ENCODE peak calls at places on chromosomes 16 and 17, in seven cellular contexts. C is heart right ventricle, V is prostate gland, M is WERI-Rb-1, W is upper lobe of right lung, T is cardiac muscle cell, R is substantia nigra. X is an unnamed sample.

GRCh38 chr17:38735161-38735997 is 5.2 kb downstream of the CISD3 start:
- DNase-seq in C (peak; percentile 70), R (peak; percentile 67), W (peak; percentile 81), M (peak; percentile 71), V (no peak), T (peak; percentile 56), X (peak; percentile 81)

GRCh38 chr17:77366558-77367245 is 225.9 kb downstream of the SEC14L1 start:
- DNase-seq in R (no peak), W (no peak), M (peak; percentile 16), C (no peak), T (peak; percentile 74), V (no peak), X (no peak)

GRCh38 chr16:5670198-5670597 is 572.6 kb upstream of the EEF2KMT start:
- DNase-seq in C (no peak), W (no peak), T (no peak), V (no peak), M (no peak), R (no peak), X (no peak)

GRCh38 chr16:11824362-11824761 is 27.0 kb downstream of the RSL1D1 start:
- DNase-seq in M (no peak), V (no peak), R (no peak), T (peak; percentile 20), W (peak; percentile 77), C (peak; percentile 37), X (peak; percentile 14)

GRCh38 chr16:86899757-86900156 is 321.4 kb downstream of the FOXL1 start:
- DNase-seq in V (no peak), M (no peak), T (peak; percentile 23), C (no peak), R (no peak), W (no peak), X (no peak)

GRCh38 chr16:26196806-26197205 is 505.0 kb downstream of the HS3ST4 start:
- DNase-seq in T (no peak), C (no peak), M (no peak), W (no peak), V (no peak), R (no peak), X (no peak)

GRCh38 chr17:83194761-83195329 is 115.4 kb downstream of the METRNL start:
- DNase-seq in T (no peak), M (no peak), V (no peak), R (no peak), W (peak; percentile 64), C (peak; percentile 18), X (no peak)

GRCh38 chr17:40366076-40366860 is 1.7 kb upstream of the GJD3 start:
- DNase-seq in T (no peak), C (no peak), W (peak; percentile 48), M (no peak), V (no peak), R (no peak), X (no peak)

GRCh38 chr17:43755389-43755875 is 3.2 kb downstream of the SOST start:
- DNase-seq in C (peak; percentile 30), T (peak; percentile 41), M (no peak), V (no peak), R (no peak), W (no peak), X (peak; percentile 71)

GRCh38 chr16:26765087-26765486 is 301.6 kb upstream of the C16orf82 start:
- DNase-seq in R (no peak), C (no peak), T (no peak), M (peak; percentile 15), V (no peak), W (no peak), X (no peak)

GRCh38 chr17:32276217-32276616 is 10.6 kb downstream of the RHBDL3 start:
- DNase-seq in C (no peak), T (no peak), W (no peak), R (no peak), V (no peak), M (no peak), X (no peak)

GRCh38 chr17:45170976-45171337 is 9.3 kb downstream of the HEXIM2 start:
- DNase-seq in R (peak; percentile 39), V (peak; percentile 82), W (peak; percentile 73), T (peak; percentile 83), M (no peak), C (peak; percentile 58), X (peak; percentile 69)

GRCh38 chr16:84933774-84934571 is 77.4 kb downstream of the ZDHHC7 start:
- DNase-seq in R (peak; percentile 74), T (peak; percentile 32), M (no peak), C (peak; percentile 86), W (peak; percentile 74), V (no peak), X (peak; percentile 91)
- H3K27ac ChIP-seq in R (peak overlapping the region; percentile 35), T (no peak overlapping the region), M (no peak overlapping the region), C (peak overlapping the region; percentile 92), W (peak overlapping the region; percentile 59), V (peak overlapping the region; percentile 57), X (peak overlapping the region; percentile 91)

DNA sequence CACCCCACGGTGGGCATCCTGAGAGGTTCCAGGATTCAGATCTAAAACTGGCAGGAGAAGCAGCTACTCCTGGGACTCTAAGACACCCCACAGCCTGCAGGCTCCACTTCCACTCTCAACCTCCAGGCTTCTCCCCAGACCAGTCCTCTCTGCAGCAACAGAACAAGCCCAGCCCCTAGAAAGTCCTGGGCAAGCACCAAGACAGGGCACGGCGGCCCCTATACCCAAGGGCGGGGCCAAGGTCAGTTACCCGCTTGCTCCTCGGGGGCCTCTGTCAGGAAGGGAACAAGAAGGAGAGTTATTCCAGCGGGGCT is 62.8 kb downstream of the MYO18A start:
- DNase-seq in V (no peak), M (no peak), W (no peak), T (no peak), C (no peak), R (no peak), X (no peak)
- H3K27ac ChIP-seq in V (no peak overlapping the region), M (no peak overlapping the region), W (no peak overlapping the region), T (peak overlapping the region; percentile 60), C (no peak overlapping the region), R (peak overlapping the region; percentile 21), X (no peak overlapping the region)

DNA sequence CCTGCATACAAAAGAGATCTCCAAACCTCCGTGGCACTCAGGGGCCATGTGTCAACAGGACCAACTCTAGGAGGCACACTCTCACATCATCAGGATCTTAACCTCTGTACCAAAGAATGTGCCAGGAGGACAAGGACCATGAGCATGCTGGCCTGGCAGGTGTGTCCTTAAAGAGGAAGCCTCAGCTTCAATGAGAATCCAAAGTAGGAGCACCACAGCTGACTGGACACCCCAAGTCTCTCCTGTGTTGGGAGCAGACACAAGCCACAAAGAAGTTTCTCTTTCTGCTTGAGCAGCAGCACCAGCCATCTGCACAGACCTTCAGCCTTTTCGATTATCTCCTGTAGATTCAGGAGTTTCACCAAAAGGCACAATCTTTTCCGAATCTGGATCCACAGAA is 1734.5 kb downstream of the TP53TG3F start:
- DNase-seq in C (no peak), V (no peak), R (no peak), M (no peak), W (no peak), T (no peak), X (no peak)
- H3K27ac ChIP-seq in C (no peak overlapping the region), V (no peak overlapping the region), R (no peak overlapping the region), M (no peak overlapping the region), W (no peak overlapping the region), T (no peak overlapping the region), X (no peak overlapping the region)

DNA sequence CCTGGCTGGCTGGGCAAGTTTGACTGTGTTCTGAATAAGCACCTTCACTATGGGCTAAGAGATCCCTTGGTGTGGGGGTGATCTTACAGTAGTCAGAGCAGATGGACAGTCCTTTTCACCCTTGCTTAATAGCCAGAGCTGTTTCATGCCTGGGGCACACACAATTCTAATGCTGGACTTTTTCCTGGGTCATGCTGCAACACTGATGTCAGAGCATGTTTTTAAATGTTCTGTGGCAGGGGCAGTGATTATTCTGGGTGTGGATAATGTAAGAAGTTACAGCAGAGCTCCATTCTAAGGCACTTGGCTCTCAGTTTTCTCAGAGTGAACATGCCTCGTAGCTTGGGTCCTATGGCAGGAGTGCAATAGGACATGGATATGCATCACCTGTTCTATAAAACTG is 4.0 kb upstream of the CD68 start:
- DNase-seq in V (no peak), W (no peak), C (no peak), T (no peak), M (no peak), R (no peak), X (no peak)
- H3K27ac ChIP-seq in V (no peak overlapping the region), W (no peak overlapping the region), C (peak overlapping the region; percentile 99), T (peak overlapping the region; percentile 42), M (no peak overlapping the region), R (no peak overlapping the region), X (peak overlapping the region; percentile 93)

DNA sequence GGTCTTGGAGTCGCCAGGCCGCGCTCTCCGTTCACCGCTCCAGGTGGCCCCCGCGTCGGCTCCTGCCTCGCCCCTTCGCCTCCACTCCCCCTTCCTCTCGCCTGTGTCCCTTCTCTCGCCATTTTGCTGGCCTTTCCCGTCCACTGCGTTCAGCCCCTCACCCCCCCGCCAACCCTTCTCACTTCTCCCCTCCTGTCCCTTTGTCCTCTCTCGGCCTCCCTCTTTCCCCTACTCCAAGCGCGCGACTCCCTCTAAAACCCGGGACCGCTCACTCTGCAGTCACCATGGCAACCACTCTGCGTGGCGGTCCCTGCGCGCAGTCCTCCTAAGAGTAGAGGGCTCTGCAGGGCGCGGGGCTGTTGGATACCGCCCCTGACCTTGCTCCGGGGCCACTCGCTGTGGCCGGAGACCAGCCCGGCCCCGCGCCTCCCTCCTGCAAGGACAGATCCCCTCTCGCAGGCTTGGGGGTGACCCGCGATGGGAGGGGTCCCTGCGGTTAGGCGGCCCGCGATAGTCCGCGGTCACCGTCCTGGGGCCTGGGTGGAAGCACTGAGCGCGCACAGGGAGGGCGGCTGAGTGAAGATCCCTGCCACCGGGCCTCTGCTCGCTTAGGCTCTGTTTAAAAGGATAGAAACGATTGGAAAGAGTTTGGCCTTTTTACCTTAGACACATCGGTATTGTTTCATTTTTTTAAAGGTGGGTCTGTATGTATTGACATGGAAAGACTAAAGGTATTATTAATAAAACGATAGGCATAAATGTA is 454 bp downstream of the CCDC40 start:
- DNase-seq in T (no peak), W (peak; percentile 71), C (no peak), V (no peak), R (peak; percentile 59), M (peak; percentile 88), X (peak; percentile 74)
- H3K27ac ChIP-seq in T (peak overlapping the region; percentile 71), W (peak overlapping the region; percentile 94), C (peak overlapping the region; percentile 95), V (peak overlapping the region; percentile 91), R (peak overlapping the region; percentile 35), M (peak overlapping the region; percentile 93), X (peak overlapping the region; percentile 95)

X was measured in ascending aorta.